ENCODE peak calls at places on chromosomes 1 and 21, in nine cellular contexts. W is glutamatergic neuron; P is activated T-cell treated with anti-CD3 and anti-CD28 coated beads, Interleukin-2, amount 50 U/mL, for 4 hours; T is stimulated activated CD8-positive, alpha-beta memory T cell treated with anti-CD3 and anti-CD28 coated beads, Interleukin-2, amount 100 ng/mL, for 1 hour; A is erythroblast; K is HFFc6; C is PC-9; D is D341Med; L is left colon. X is an unnamed sample.

GRCh38 chr1:210394281-210394798 is 65.6 kb downstream of the HHAT start:
- DNase-seq in L (no peak), K (no peak), D (no peak), A (no peak), P (no peak), C (no peak), T (no peak), W (no peak), X (no peak)

GRCh38 chr1:156080598-156081173 is 1.6 kb downstream of the MEX3A start:
- DNase-seq in K (no peak), P (no peak), D (peak), C (no peak), W (peak), T (no peak), A (no peak), L (no peak), X (no peak)

GRCh38 chr1:58395355-58395754 is 151.2 kb downstream of the OMA1 start:
- DNase-seq in L (no peak), T (no peak), K (peak), W (no peak), C (peak), P (no peak), A (no peak), D (no peak), X (no peak)

GRCh38 chr1:224273651-224274050 is 56.3 kb downstream of the NVL start:
- DNase-seq in L (no peak), A (no peak), T (no peak), C (peak), P (no peak), W (no peak), D (no peak), K (peak), X (peak)

GRCh38 chr1:82013702-82014101 is 213.0 kb downstream of the ADGRL2 start:
- DNase-seq in T (no peak), L (no peak), C (no peak), W (no peak), D (no peak), K (no peak), P (no peak), A (no peak), X (no peak)

GRCh38 chr1:11281518-11282331 is 8.7 kb downstream of the UBIAD1 start:
- DNase-seq in W (no peak), T (no peak), D (no peak), K (peak), C (no peak), A (no peak), P (no peak), L (peak), X (no peak)

GRCh38 chr1:190679032-190679431 is 201.4 kb upstream of the BRINP3 start:
- DNase-seq in W (no peak), A (no peak), K (no peak), P (no peak), L (no peak), C (no peak), D (no peak), T (no peak), X (no peak)

GRCh38 chr1:16420719-16421118 is 16.5 kb downstream of the SPATA21 start:
- DNase-seq in W (no peak), L (no peak), T (peak), A (no peak), P (peak), K (no peak), D (no peak), C (no peak), X (no peak)

GRCh38 chr1:165114889-165115285 is 241.6 kb downstream of the LMX1A start:
- DNase-seq in L (no peak), W (no peak), K (no peak), A (no peak), D (no peak), P (no peak), T (no peak), C (no peak), X (no peak)

GRCh38 chr1:183101841-183102276 is 78.6 kb downstream of the LAMC1 start:
- DNase-seq in A (no peak), L (no peak), C (no peak), P (no peak), W (no peak), T (no peak), K (no peak), D (no peak), X (peak)

GRCh38 chr1:56146449-56146848 is 432.9 kb downstream of the PLPP3 start:
- DNase-seq in L (no peak), P (no peak), C (no peak), A (no peak), D (no peak), W (no peak), K (peak), T (no peak), X (no peak)

GRCh38 chr1:43565600-43566360 is 35.1 kb downstream of the PTPRF start:
- DNase-seq in L (no peak), K (no peak), A (peak), C (peak), D (no peak), P (no peak), T (no peak), W (peak), X (no peak)

GRCh38 chr21:45543371-45543709 is 1.1 kb upstream of the SLC19A1 start:
- DNase-seq in C (no peak), D (peak), A (no peak), W (peak), T (no peak), K (no peak), L (no peak), P (no peak), X (no peak)

GRCh38 chr1:35881850-35882273 is 1.1 kb upstream of the AGO1 start:
- DNase-seq in P (no peak), D (no peak), L (no peak), W (no peak), K (no peak), C (no peak), A (peak), T (no peak), X (no peak)

GRCh38 chr1:155569988-155570592 is 7.5 kb upstream of the ASH1L start:
- DNase-seq in C (no peak), K (no peak), L (no peak), T (no peak), D (no peak), W (no peak), A (peak), P (no peak), X (no peak)

GRCh38 chr1:65971547-65971946 is 178.9 kb downstream of the PDE4B start:
- DNase-seq in D (no peak), A (no peak), P (no peak), W (no peak), K (no peak), L (no peak), C (no peak), T (no peak), X (no peak)

GRCh38 chr1:36884801-36885200 is 149.5 kb downstream of the GRIK3 start:
- DNase-seq in A (no peak), T (no peak), D (no peak), L (no peak), W (no peak), K (no peak), C (no peak), P (no peak), X (no peak)

GRCh38 chr1:157103283-157103682 is 3.7 kb upstream of the ETV3L start:
- DNase-seq in D (no peak), K (no peak), W (no peak), A (no peak), P (no peak), T (no peak), C (no peak), L (no peak), X (no peak)

GRCh38 chr1:63994636-63995035 is 208.8 kb upstream of the UBE2U start:
- DNase-seq in K (no peak), T (no peak), P (no peak), L (no peak), A (no peak), D (no peak), C (no peak), W (no peak), X (no peak)

GRCh38 chr1:231684333-231685244 is 58.0 kb downstream of the DISC1 start:
- DNase-seq in L (peak), K (no peak), P (no peak), W (no peak), D (no peak), A (no peak), C (no peak), T (no peak), X (no peak)

GRCh38 chr1:159924025-159924790 is 1.1 kb downstream of the TAGLN2 start:
- DNase-seq in T (peak), K (peak), D (peak), P (peak), W (peak), C (peak), L (peak), A (peak), X (peak)

GRCh38 chr1:9395031-9395430 is 102.3 kb downstream of the SPSB1 start:
- DNase-seq in T (no peak), K (no peak), L (no peak), P (no peak), A (no peak), C (no peak), D (no peak), W (no peak), X (no peak)

GRCh38 chr1:23178931-23179330 is 10.3 kb upstream of the LUZP1 start:
- DNase-seq in D (no peak), A (peak), K (no peak), L (no peak), P (no peak), W (no peak), C (no peak), T (no peak), X (peak)

GRCh38 chr1:179089827-179090482 is 8.1 kb downstream of the TOR3A start:
- DNase-seq in D (peak), A (no peak), L (no peak), K (no peak), P (no peak), C (no peak), T (no peak), W (no peak), X (no peak)

GRCh38 chr1:35448344-35448801 is 108.8 kb downstream of the KIAA0319L start:
- DNase-seq in L (no peak), K (peak), C (peak), P (no peak), W (no peak), T (no peak), A (no peak), D (no peak), X (peak)

GRCh38 chr1:2134232-2134603 is 60.4 kb downstream of the FAAP20 start:
- DNase-seq in D (no peak), A (no peak), C (no peak), K (no peak), L (no peak), T (no peak), W (no peak), P (no peak), X (no peak)

GRCh38 chr1:2451744-2452582 is 24.1 kb upstream of the PLCH2 start:
- DNase-seq in L (no peak), K (peak), D (peak), T (no peak), W (no peak), P (no peak), A (no peak), C (peak), X (peak)

GRCh38 chr1:56453016-56453721 is 126.2 kb downstream of the PLPP3 start:
- DNase-seq in A (no peak), P (no peak), W (no peak), T (no peak), C (no peak), L (no peak), K (no peak), D (no peak), X (no peak)